ENCODE peak calls at places on chromosomes 4 and X, in seven cellular contexts. Z is uterus, X is HEK293T, I is endothelial cell, G is kidney epithelial cell, Y is heart right ventricle, L is right cardiac atrium. V is an unnamed sample.

GRCh38 chrX:107542500-107542899 is 85.8 kb upstream of the PRPS1 start:
- DNase-seq in Z (no peak), X (peak; percentile 40), I (no peak), G (no peak), Y (no peak), L (no peak), V (peak; percentile 23)

GRCh38 chrX:86604620-86605019 is 456.4 kb downstream of the DACH2 start:
- DNase-seq in Z (no peak), X (no peak), I (no peak), G (no peak), Y (no peak), L (no peak), V (no peak)

GRCh38 chr4:183657564-183657963 is 1.4 kb downstream of the RWDD4 start:
- DNase-seq in Z (no peak), X (no peak), I (no peak), G (no peak), Y (no peak), L (no peak), V (peak; percentile 29)

GRCh38 chr4:147707892-147708672 is 23.8 kb upstream of the ARHGAP10 start:
- DNase-seq in Z (no peak), X (peak; percentile 41), I (peak; percentile 35), G (no peak), Y (no peak), L (no peak), V (peak; percentile 61)

GRCh38 chr4:65623509-65623908 is 46.8 kb downstream of the EPHA5 start:
- DNase-seq in Z (no peak), X (no peak), I (no peak), G (peak; percentile 49), Y (no peak), L (no peak), V (peak; percentile 73)

GRCh38 chr4:48909697-48910096 is 3.1 kb upstream of the OCIAD2 start:
- DNase-seq in Z (peak; percentile 37), X (peak; percentile 10), I (no peak), G (peak; percentile 99), Y (no peak), L (no peak), V (peak; percentile 98)

GRCh38 chr4:24889991-24890390 is 22.9 kb downstream of the CCDC149 start:
- DNase-seq in Z (no peak), X (no peak), I (no peak), G (no peak), Y (no peak), L (no peak), V (peak; percentile 48)

GRCh38 chrX:107470198-107470597 is 20.7 kb downstream of the FRMPD3 start:
- DNase-seq in Z (no peak), X (no peak), I (no peak), G (no peak), Y (no peak), L (no peak), V (no peak)

GRCh38 chr4:153432971-153433752 is 33.0 kb upstream of the TMEM131L start:
- DNase-seq in Z (peak; percentile 49), X (peak; percentile 59), I (peak; percentile 29), G (no peak), Y (peak; percentile 18), L (peak; percentile 58), V (peak; percentile 83)

GRCh38 chrX:103148075-103148474 is 55.1 kb upstream of the NXF3 start:
- DNase-seq in Z (no peak), X (no peak), I (no peak), G (no peak), Y (no peak), L (no peak), V (no peak)

GRCh38 chrX:120358687-120359086 is 3.2 kb upstream of the ATP1B4 start:
- DNase-seq in Z (no peak), X (no peak), I (no peak), G (peak; percentile 21), Y (no peak), L (no peak), V (peak; percentile 33)

GRCh38 chr4:53049528-53049927 is 187.4 kb downstream of the RASL11B start:
- DNase-seq in Z (no peak), X (no peak), I (no peak), G (no peak), Y (no peak), L (no peak), V (no peak)

V was measured in EH.